ENCODE peak calls at places on chromosomes 4 and X, in six cellular contexts. One of them, this sample, is unnamed.

GRCh38 chrX:53080628-53081580 is 1.3 kb upstream of the TSPYL2 start:
- DNase-seq in stimulated activated CD4-positive, alpha-beta T cell treated with anti-CD3 and anti-CD28 coated beads, Interleukin-2, amount 100 ng/mL, for 48 hours: no peak
- DNase-seq in HT-29: no peak
- DNase-seq in Caki2: no peak
- DNase-seq in NCI-H446 treated with DMSO at 0.1 percent for 48 hours: no peak
- DNase-seq in D341Med: no peak
- DNase-seq in this sample: no peak

GRCh38 chr4:155602351-155603140 is 64.1 kb upstream of the GUCY1A1 start:
- DNase-seq in stimulated activated CD4-positive, alpha-beta T cell treated with anti-CD3 and anti-CD28 coated beads, Interleukin-2, amount 100 ng/mL, for 48 hours: no peak
- DNase-seq in HT-29: no peak
- DNase-seq in Caki2: no peak
- DNase-seq in NCI-H446 treated with DMSO at 0.1 percent for 48 hours: no peak
- DNase-seq in D341Med: no peak
- DNase-seq in this sample: no peak

GRCh38 chr4:102196221-102196620 is 149.1 kb downstream of the SLC39A8 start:
- DNase-seq in stimulated activated CD4-positive, alpha-beta T cell treated with anti-CD3 and anti-CD28 coated beads, Interleukin-2, amount 100 ng/mL, for 48 hours: no peak
- DNase-seq in HT-29: no peak
- DNase-seq in Caki2: no peak
- DNase-seq in NCI-H446 treated with DMSO at 0.1 percent for 48 hours: no peak
- DNase-seq in D341Med: peak
- DNase-seq in this sample: no peak

GRCh38 chr4:4848540-4848939 is 10.9 kb upstream of the MSX1 start:
- DNase-seq in stimulated activated CD4-positive, alpha-beta T cell treated with anti-CD3 and anti-CD28 coated beads, Interleukin-2, amount 100 ng/mL, for 48 hours: no peak
- DNase-seq in HT-29: no peak
- DNase-seq in Caki2: no peak
- DNase-seq in NCI-H446 treated with DMSO at 0.1 percent for 48 hours: no peak
- DNase-seq in D341Med: no peak
- DNase-seq in this sample: no peak

GRCh38 chr4:166165829-166166420 is 292.9 kb downstream of the TLL1 start:
- DNase-seq in stimulated activated CD4-positive, alpha-beta T cell treated with anti-CD3 and anti-CD28 coated beads, Interleukin-2, amount 100 ng/mL, for 48 hours: no peak
- DNase-seq in HT-29: peak
- DNase-seq in Caki2: peak
- DNase-seq in NCI-H446 treated with DMSO at 0.1 percent for 48 hours: peak
- DNase-seq in D341Med: peak
- DNase-seq in this sample: peak

GRCh38 chrX:72461288-72461687 is 111.4 kb downstream of the HDAC8 start:
- DNase-seq in stimulated activated CD4-positive, alpha-beta T cell treated with anti-CD3 and anti-CD28 coated beads, Interleukin-2, amount 100 ng/mL, for 48 hours: no peak
- DNase-seq in HT-29: no peak
- DNase-seq in Caki2: no peak
- DNase-seq in NCI-H446 treated with DMSO at 0.1 percent for 48 hours: no peak
- DNase-seq in D341Med: no peak
- DNase-seq in this sample: no peak

GRCh38 chrX:8033175-8033574 is 106.0 kb upstream of the PNPLA4 start:
- DNase-seq in stimulated activated CD4-positive, alpha-beta T cell treated with anti-CD3 and anti-CD28 coated beads, Interleukin-2, amount 100 ng/mL, for 48 hours: no peak
- DNase-seq in HT-29: no peak
- DNase-seq in Caki2: peak
- DNase-seq in NCI-H446 treated with DMSO at 0.1 percent for 48 hours: no peak
- DNase-seq in D341Med: no peak
- DNase-seq in this sample: no peak

GRCh38 chr4:88008133-88008621 is 742 bp downstream of the PKD2 start:
- DNase-seq in stimulated activated CD4-positive, alpha-beta T cell treated with anti-CD3 and anti-CD28 coated beads, Interleukin-2, amount 100 ng/mL, for 48 hours: peak
- DNase-seq in HT-29: peak
- DNase-seq in Caki2: peak
- DNase-seq in NCI-H446 treated with DMSO at 0.1 percent for 48 hours: no peak
- DNase-seq in D341Med: peak
- DNase-seq in this sample: peak

GRCh38 chr4:53847935-53848334 is 216.5 kb downstream of the CHIC2 start:
- DNase-seq in stimulated activated CD4-positive, alpha-beta T cell treated with anti-CD3 and anti-CD28 coated beads, Interleukin-2, amount 100 ng/mL, for 48 hours: no peak
- DNase-seq in HT-29: no peak
- DNase-seq in Caki2: peak
- DNase-seq in NCI-H446 treated with DMSO at 0.1 percent for 48 hours: no peak
- DNase-seq in D341Med: no peak
- DNase-seq in this sample: no peak

GRCh38 chr4:104015680-104016079 is 295.9 kb upstream of the TACR3 start:
- DNase-seq in stimulated activated CD4-positive, alpha-beta T cell treated with anti-CD3 and anti-CD28 coated beads, Interleukin-2, amount 100 ng/mL, for 48 hours: no peak
- DNase-seq in HT-29: peak
- DNase-seq in Caki2: peak
- DNase-seq in NCI-H446 treated with DMSO at 0.1 percent for 48 hours: peak
- DNase-seq in D341Med: peak
- DNase-seq in this sample: peak

GRCh38 chr4:6746721-6747689 is 31.0 kb downstream of the BLOC1S4 start:
- DNase-seq in stimulated activated CD4-positive, alpha-beta T cell treated with anti-CD3 and anti-CD28 coated beads, Interleukin-2, amount 100 ng/mL, for 48 hours: no peak
- DNase-seq in HT-29: peak
- DNase-seq in Caki2: peak
- DNase-seq in NCI-H446 treated with DMSO at 0.1 percent for 48 hours: no peak
- DNase-seq in D341Med: no peak
- DNase-seq in this sample: no peak

GRCh38 chrX:1452497-1453389 is at the start of gene ASMTL:
- DNase-seq in stimulated activated CD4-positive, alpha-beta T cell treated with anti-CD3 and anti-CD28 coated beads, Interleukin-2, amount 100 ng/mL, for 48 hours: peak
- DNase-seq in HT-29: peak
- DNase-seq in Caki2: peak
- DNase-seq in NCI-H446 treated with DMSO at 0.1 percent for 48 hours: no peak
- DNase-seq in D341Med: peak
- DNase-seq in this sample: peak

GRCh38 chr4:91298156-91298700 is 1005.5 kb upstream of the GRID2 start:
- DNase-seq in stimulated activated CD4-positive, alpha-beta T cell treated with anti-CD3 and anti-CD28 coated beads, Interleukin-2, amount 100 ng/mL, for 48 hours: no peak
- DNase-seq in HT-29: no peak
- DNase-seq in Caki2: no peak
- DNase-seq in NCI-H446 treated with DMSO at 0.1 percent for 48 hours: no peak
- DNase-seq in D341Med: no peak
- DNase-seq in this sample: no peak

GRCh38 chrX:136906921-136907510 is 26.5 kb upstream of the RBMX start:
- DNase-seq in stimulated activated CD4-positive, alpha-beta T cell treated with anti-CD3 and anti-CD28 coated beads, Interleukin-2, amount 100 ng/mL, for 48 hours: no peak
- DNase-seq in HT-29: no peak
- DNase-seq in Caki2: no peak
- DNase-seq in NCI-H446 treated with DMSO at 0.1 percent for 48 hours: no peak
- DNase-seq in D341Med: no peak
- DNase-seq in this sample: no peak

GRCh38 chrX:15903186-15903681 is 48.6 kb upstream of the AP1S2 start:
- DNase-seq in stimulated activated CD4-positive, alpha-beta T cell treated with anti-CD3 and anti-CD28 coated beads, Interleukin-2, amount 100 ng/mL, for 48 hours: no peak
- DNase-seq in HT-29: no peak
- DNase-seq in Caki2: no peak
- DNase-seq in NCI-H446 treated with DMSO at 0.1 percent for 48 hours: no peak
- DNase-seq in D341Med: no peak
- DNase-seq in this sample: no peak

GRCh38 chrX:145213504-145213903 is 33.8 kb upstream of the SPANXN1 start:
- DNase-seq in stimulated activated CD4-positive, alpha-beta T cell treated with anti-CD3 and anti-CD28 coated beads, Interleukin-2, amount 100 ng/mL, for 48 hours: peak
- DNase-seq in HT-29: peak
- DNase-seq in Caki2: no peak
- DNase-seq in NCI-H446 treated with DMSO at 0.1 percent for 48 hours: no peak
- DNase-seq in D341Med: no peak
- DNase-seq in this sample: peak

GRCh38 chr4:60314367-60314766 is 885.8 kb upstream of the ADGRL3 start:
- DNase-seq in stimulated activated CD4-positive, alpha-beta T cell treated with anti-CD3 and anti-CD28 coated beads, Interleukin-2, amount 100 ng/mL, for 48 hours: no peak
- DNase-seq in HT-29: no peak
- DNase-seq in Caki2: no peak
- DNase-seq in NCI-H446 treated with DMSO at 0.1 percent for 48 hours: no peak
- DNase-seq in D341Med: no peak
- DNase-seq in this sample: no peak

GRCh38 chr4:15706646-15707362 is 3.9 kb downstream of the BST1 start:
- DNase-seq in stimulated activated CD4-positive, alpha-beta T cell treated with anti-CD3 and anti-CD28 coated beads, Interleukin-2, amount 100 ng/mL, for 48 hours: no peak
- DNase-seq in HT-29: no peak
- DNase-seq in Caki2: no peak
- DNase-seq in NCI-H446 treated with DMSO at 0.1 percent for 48 hours: no peak
- DNase-seq in D341Med: no peak
- DNase-seq in this sample: no peak

GRCh38 chr4:167274346-167274745 is 40.1 kb upstream of the SPOCK3 start:
- DNase-seq in stimulated activated CD4-positive, alpha-beta T cell treated with anti-CD3 and anti-CD28 coated beads, Interleukin-2, amount 100 ng/mL, for 48 hours: no peak
- DNase-seq in HT-29: no peak
- DNase-seq in Caki2: no peak
- DNase-seq in NCI-H446 treated with DMSO at 0.1 percent for 48 hours: no peak
- DNase-seq in D341Med: no peak
- DNase-seq in this sample: no peak

GRCh38 chr4:24742335-24742734 is 53.0 kb upstream of the SOD3 start:
- DNase-seq in stimulated activated CD4-positive, alpha-beta T cell treated with anti-CD3 and anti-CD28 coated beads, Interleukin-2, amount 100 ng/mL, for 48 hours: no peak
- DNase-seq in HT-29: no peak
- DNase-seq in Caki2: no peak
- DNase-seq in NCI-H446 treated with DMSO at 0.1 percent for 48 hours: no peak
- DNase-seq in D341Med: no peak
- DNase-seq in this sample: no peak

GRCh38 chr4:20266215-20267082 is 14.7 kb downstream of the SLIT2 start:
- DNase-seq in stimulated activated CD4-positive, alpha-beta T cell treated with anti-CD3 and anti-CD28 coated beads, Interleukin-2, amount 100 ng/mL, for 48 hours: no peak
- DNase-seq in HT-29: no peak
- DNase-seq in Caki2: no peak
- DNase-seq in NCI-H446 treated with DMSO at 0.1 percent for 48 hours: no peak
- DNase-seq in D341Med: no peak
- DNase-seq in this sample: no peak

GRCh38 chr4:158997660-158998349 is 105.1 kb upstream of the RAPGEF2 start:
- DNase-seq in stimulated activated CD4-positive, alpha-beta T cell treated with anti-CD3 and anti-CD28 coated beads, Interleukin-2, amount 100 ng/mL, for 48 hours: no peak
- DNase-seq in HT-29: no peak
- DNase-seq in Caki2: no peak
- DNase-seq in NCI-H446 treated with DMSO at 0.1 percent for 48 hours: no peak
- DNase-seq in D341Med: no peak
- DNase-seq in this sample: no peak

GRCh38 chrX:9859711-9860555 is 73.7 kb downstream of the SHROOM2 start:
- DNase-seq in stimulated activated CD4-positive, alpha-beta T cell treated with anti-CD3 and anti-CD28 coated beads, Interleukin-2, amount 100 ng/mL, for 48 hours: no peak
- DNase-seq in HT-29: no peak
- DNase-seq in Caki2: no peak
- DNase-seq in NCI-H446 treated with DMSO at 0.1 percent for 48 hours: no peak
- DNase-seq in D341Med: no peak
- DNase-seq in this sample: peak